ENCODE peak calls at places on chromosome 12, in nine cellular contexts. Z, G, M, A, X, D, O, W and N are unnamed samples.

GRCh38 chr12:6778212-6778570 is 5.9 kb downstream of the LAG3 start:
- DNase-seq in G (peak), O (no peak), M (no peak), W (peak), A (no peak), D (no peak), Z (no peak), X (no peak), N (no peak)

GRCh38 chr12:26187429-26187828 is 7.9 kb upstream of the SSPN start:
- DNase-seq in G (no peak), X (no peak), W (no peak), Z (no peak), M (no peak), D (no peak), O (no peak), A (no peak), N (no peak)

GRCh38 chr12:105933671-105934665 is 204.8 kb downstream of the NUAK1 start:
- DNase-seq in O (peak), X (peak), A (peak), M (no peak), W (no peak), G (peak), D (no peak), Z (peak), N (no peak)

GRCh38 chr12:47377414-47378221 is 297.9 kb upstream of the AMIGO2 start:
- DNase-seq in X (no peak), O (peak), Z (peak), A (no peak), D (peak), G (peak), M (peak), W (peak), N (peak)

GRCh38 chr12:21129906-21130305 is 1.1 kb upstream of the SLCO1B1 start:
- DNase-seq in X (no peak), W (no peak), D (no peak), Z (no peak), M (no peak), G (no peak), O (no peak), A (no peak), N (no peak)

GRCh38 chr12:22083167-22083566 is 37.1 kb downstream of the CMAS start:
- DNase-seq in G (no peak), Z (no peak), O (no peak), D (no peak), X (no peak), W (no peak), M (no peak), A (peak), N (no peak)

GRCh38 chr12:109607618-109608017 is 34.0 kb downstream of the MVK start:
- DNase-seq in Z (no peak), O (no peak), A (no peak), M (no peak), W (no peak), X (no peak), D (no peak), G (no peak), N (no peak)

GRCh38 chr12:121861549-121862254 is 3.0 kb upstream of the HPD start:
- DNase-seq in Z (no peak), G (no peak), M (no peak), O (no peak), D (no peak), A (no peak), X (no peak), W (no peak), N (no peak)

GRCh38 chr12:76697849-76698248 is 66.1 kb upstream of the ZDHHC17 start:
- DNase-seq in M (no peak), G (no peak), A (no peak), W (no peak), D (no peak), Z (no peak), O (no peak), X (no peak), N (no peak)

GRCh38 chr12:105369014-105369413 is 38.5 kb downstream of the C12orf75 start:
- DNase-seq in D (no peak), X (no peak), W (no peak), O (no peak), A (no peak), Z (no peak), G (no peak), M (no peak), N (no peak)

GRCh38 chr12:129750426-129750825 is 153.4 kb downstream of the TMEM132D start:
- DNase-seq in A (no peak), Z (no peak), M (no peak), X (no peak), G (no peak), O (no peak), W (no peak), D (no peak), N (no peak)

GRCh38 chr12:2152134-2152533 is 99.3 kb downstream of the CACNA1C start:
- DNase-seq in G (no peak), Z (no peak), X (no peak), O (no peak), W (no peak), M (no peak), D (no peak), A (no peak), N (no peak)

GRCh38 chr12:132703611-132704010 is 7.0 kb upstream of the PGAM5 start:
- DNase-seq in O (no peak), M (no peak), W (no peak), Z (no peak), X (no peak), G (no peak), A (no peak), D (no peak), N (no peak)

GRCh38 chr12:107449891-107450290 is 235.7 kb upstream of the PWP1 start:
- DNase-seq in G (no peak), Z (no peak), M (no peak), A (no peak), D (no peak), O (no peak), W (no peak), X (no peak), N (no peak)

GRCh38 chr12:71208053-71208685 is 50.4 kb upstream of the TSPAN8 start:
- DNase-seq in Z (no peak), M (no peak), O (no peak), D (no peak), A (no peak), X (no peak), G (no peak), W (no peak), N (no peak)

GRCh38 chr12:69998011-69998410 is 173.0 kb downstream of the MYRFL start:
- DNase-seq in D (no peak), Z (no peak), X (no peak), G (no peak), O (no peak), W (no peak), A (no peak), M (no peak), N (no peak)

GRCh38 chr12:68067762-68068376 is 78.6 kb downstream of the IFNG-AS1 start:
- DNase-seq in A (no peak), W (no peak), D (no peak), O (no peak), Z (peak), X (no peak), G (no peak), M (no peak), N (no peak)

GRCh38 chr12:13194462-13195110 is 1.9 kb upstream of the EMP1 start:
- DNase-seq in X (no peak), O (peak), W (no peak), M (no peak), Z (no peak), A (no peak), G (no peak), D (no peak), N (no peak)

GRCh38 chr12:108205864-108206263 is 76.8 kb downstream of the WSCD2 start:
- DNase-seq in G (no peak), A (no peak), X (no peak), M (no peak), W (no peak), Z (no peak), D (no peak), O (no peak), N (no peak)

GRCh38 chr12:530308-530707 is 70.6 kb downstream of the B4GALNT3 start:
- DNase-seq in M (no peak), W (no peak), A (no peak), X (no peak), D (no peak), Z (no peak), G (no peak), O (no peak), N (no peak)

GRCh38 chr12:103313894-103314293 is 181.9 kb downstream of the C12orf42 start:
- DNase-seq in W (no peak), D (no peak), X (no peak), O (no peak), M (no peak), A (no peak), Z (no peak), G (no peak), N (no peak)

GRCh38 chr12:8779862-8780261 is 42.6 kb upstream of the A2ML1 start:
- DNase-seq in G (no peak), A (no peak), O (no peak), X (no peak), W (no peak), Z (no peak), D (no peak), M (no peak), N (no peak)

GRCh38 chr12:2267624-2268477 is 215.1 kb downstream of the CACNA1C start:
- DNase-seq in G (peak), D (no peak), Z (no peak), X (no peak), W (no peak), M (no peak), A (no peak), O (no peak), N (no peak)

GRCh38 chr12:54697836-54698235 is 49.7 kb upstream of the DCD start:
- DNase-seq in M (no peak), X (no peak), G (no peak), Z (no peak), O (no peak), W (no peak), A (no peak), D (no peak), N (no peak)

GRCh38 chr12:4849024-4849594 is 60.6 kb upstream of the KCNA1 start:
- DNase-seq in G (no peak), X (no peak), D (no peak), M (no peak), W (no peak), A (no peak), Z (peak), O (no peak), N (no peak)

GRCh38 chr12:19799216-19799615 is 359.9 kb downstream of the AEBP2 start:
- DNase-seq in M (no peak), D (no peak), W (no peak), G (no peak), A (no peak), O (no peak), X (no peak), Z (no peak), N (no peak)

GRCh38 chr12:108381793-108382436 is 42.8 kb upstream of the CMKLR1 start:
- DNase-seq in M (no peak), O (no peak), Z (no peak), X (no peak), G (no peak), D (no peak), A (no peak), W (no peak), N (no peak)

GRCh38 chr12:49873361-49873934 is 30.3 kb downstream of the FAIM2 start:
- DNase-seq in X (no peak), Z (no peak), W (no peak), G (no peak), M (no peak), A (no peak), D (no peak), O (no peak), N (no peak)
- H3K27ac ChIP-seq in X (no peak), Z (no peak), W (no peak), G (peak), M (no peak), A (peak), D (no peak), O (no peak), N (peak)

GRCh38 chr12:50922820-50923219 is 29.5 kb upstream of the HIGD1C start:
- DNase-seq in O (peak), A (no peak), M (no peak), W (peak), D (no peak), G (no peak), Z (no peak), X (no peak), N (peak)
- TF ChIP-seq POLR2A in O (no peak), A (no peak), M (no peak), W (no peak), D (no peak), G (no peak), Z (no peak), X (no peak), N (no peak)

GRCh38 chr12:40224439-40225291 is at the start of gene LRRK2:
- DNase-seq in O (peak), D (peak), Z (peak), X (peak), W (peak), A (peak), M (peak), G (peak), N (no peak)
- TF ChIP-seq CTCF in O (no peak), D (no peak), Z (no peak), X (no peak), W (no peak), A (no peak), M (no peak), G (no peak), N (no peak)

GRCh38 chr12:120169946-120170345 is 24.6 kb downstream of the GCN1 start:
- DNase-seq in O (no peak), G (no peak), Z (no peak), A (no peak), W (no peak), M (no peak), D (no peak), X (no peak), N (no peak)
- H3K27ac ChIP-seq in O (no peak), G (no peak), Z (no peak), A (no peak), W (no peak), M (no peak), D (no peak), X (no peak), N (no peak)

GRCh38 chr12:111313833-111314259 is 55.0 kb downstream of the PHETA1 start:
- DNase-seq in D (peak), O (peak), W (peak), X (peak), M (peak), A (peak), G (peak), Z (peak), N (no peak)

GRCh38 chr12:111312016-111312415 is 56.9 kb downstream of the PHETA1 start:
- DNase-seq in M (no peak), O (no peak), W (no peak), Z (no peak), G (no peak), D (no peak), A (no peak), X (no peak), N (no peak)

GRCh38 chr12:111318450-111318849 is 50.4 kb downstream of the PHETA1 start:
- DNase-seq in W (no peak), X (no peak), M (no peak), D (no peak), O (no peak), G (no peak), Z (no peak), A (no peak), N (no peak)

GRCh38 chr12:111312708-111313107 is 56.2 kb downstream of the PHETA1 start:
- DNase-seq in X (no peak), G (no peak), M (no peak), O (no peak), D (no peak), A (no peak), W (no peak), Z (no peak), N (no peak)

GRCh38 chr12:111314949-111315539 is 53.9 kb downstream of the PHETA1 start:
- DNase-seq in O (no peak), M (no peak), W (no peak), X (no peak), Z (no peak), D (peak), G (no peak), A (no peak), N (no peak)
- TF ChIP-seq POLR2A in O (no peak), M (no peak), W (no peak), X (no peak), Z (no peak), D (no peak), G (no peak), A (no peak), N (no peak)

GRCh38 chr12:53200107-53200457 is 7.0 kb downstream of the ITGB7 start:
- DNase-seq in O (no peak), W (no peak), A (no peak), X (no peak), Z (no peak), M (no peak), D (no peak), G (no peak), N (no peak)

GRCh38 chr12:53199700-53200099 is 7.4 kb downstream of the ITGB7 start:
- DNase-seq in Z (no peak), D (no peak), M (no peak), W (no peak), G (no peak), X (no peak), A (no peak), O (no peak), N (no peak)

GRCh38 chr12:53200458-53201169 is 6.4 kb downstream of the ITGB7 start:
- DNase-seq in A (no peak), W (no peak), D (no peak), M (peak), X (no peak), O (no peak), G (no peak), Z (no peak), N (no peak)

GRCh38 chr12:53201639-53202038 is 5.4 kb downstream of the ITGB7 start:
- DNase-seq in Z (no peak), M (no peak), X (no peak), O (no peak), D (no peak), G (no peak), A (no peak), W (no peak), N (no peak)

GRCh38 chr12:53201170-53201541 is 5.9 kb downstream of the ITGB7 start:
- DNase-seq in X (no peak), G (no peak), O (no peak), A (no peak), Z (no peak), W (no peak), D (no peak), M (no peak), N (no peak)
- TF ChIP-seq CTCF in X (no peak), G (no peak), O (no peak), A (no peak), Z (no peak), W (no peak), D (no peak), M (no peak), N (no peak)